ENCODE peak calls at places on chromosomes 12 and 14, in five cellular contexts. P is K562, E is Peyer's patch, X is suprapubic skin, Z is transverse colon. U is an unnamed sample.
A peak's percentile ranks its signal among the peaks of the same experiment; 100 is the strongest.

GRCh38 chr12:54047964-54048303 is 5.7 kb upstream of the HOXC4 start:
- DNase-seq in E (no peak), X (no peak), P (no peak), Z (no peak), U (no peak)

GRCh38 chr12:95634622-95635621 is 83.6 kb upstream of the USP44 start:
- DNase-seq in X (no peak), P (no peak), E (no peak), Z (peak; percentile 80), U (peak; percentile 68)

GRCh38 chr12:31672521-31672920 is 13.0 kb downstream of the ETFBKMT start:
- DNase-seq in E (no peak), P (no peak), X (no peak), Z (no peak), U (no peak)

GRCh38 chr14:23024612-23025075 is 10.1 kb downstream of the PSMB5 start:
- DNase-seq in P (no peak), X (no peak), E (no peak), Z (no peak), U (no peak)

GRCh38 chr14:103091041-103091882 is 3.3 kb upstream of the EXOC3L4 start:
- DNase-seq in Z (peak; percentile 85), E (peak; percentile 78), X (no peak), P (peak; percentile 90), U (peak; percentile 83)

GRCh38 chr12:78402366-78403134 is 462.0 kb upstream of the SYT1 start:
- DNase-seq in P (no peak), X (no peak), Z (no peak), E (no peak), U (no peak)

GRCh38 chr12:114011711-114012110 is 45.6 kb upstream of the RBM19 start:
- DNase-seq in Z (no peak), P (no peak), X (no peak), E (no peak), U (no peak)

GRCh38 chr12:33222357-33222756 is 217.3 kb downstream of the SYT10 start:
- DNase-seq in X (no peak), Z (no peak), E (no peak), P (no peak), U (no peak)

GRCh38 chr14:38616959-38617358 is 361.1 kb upstream of the CLEC14A start:
- DNase-seq in Z (no peak), P (no peak), X (no peak), E (no peak), U (no peak)

GRCh38 chr12:66901136-66901932 is 222.5 kb upstream of the GRIP1 start:
- DNase-seq in X (no peak), E (no peak), Z (no peak), P (no peak), U (no peak)

GRCh38 chr14:98204139-98204538 is 1067.9 kb downstream of the BCL11B start:
- DNase-seq in E (no peak), P (no peak), Z (no peak), X (no peak), U (no peak)

GRCh38 chr12:112684742-112685141 is 106.8 kb upstream of the RPH3A start:
- DNase-seq in E (no peak), X (no peak), Z (no peak), P (no peak), U (no peak)

GRCh38 chr12:120339256-120339655 is 11.7 kb upstream of the PLA2G1B start:
- DNase-seq in X (no peak), E (no peak), Z (no peak), P (no peak), U (no peak)

U was measured in mucosa of descending colon.